ENCODE peak calls at places on chromosomes 13 and 19, in five cellular contexts. B is body of pancreas, I is adrenal gland, S is NB4, K is suprapubic skin. W is an unnamed sample.

GRCh38 chr19:45152504-45153338 is 8.1 kb downstream of the NKPD1 start:
- DNase-seq in B (peak), I (peak), S (no peak), K (no peak), W (no peak)

GRCh38 chr13:110883539-110883938 is 31.3 kb downstream of the ANKRD10 start:
- DNase-seq in B (no peak), I (no peak), S (no peak), K (no peak), W (no peak)

GRCh38 chr13:20461860-20462532 is 63.7 kb downstream of the CRYL1 start:
- DNase-seq in B (no peak), I (no peak), S (peak), K (no peak), W (no peak)

GRCh38 chr19:13492128-13492527 is 14.2 kb downstream of the CACNA1A start:
- DNase-seq in B (no peak), I (no peak), S (no peak), K (no peak), W (peak)

GRCh38 chr19:35073516-35073915 is 32.0 kb downstream of the HPN start:
- DNase-seq in B (no peak), I (no peak), S (no peak), K (no peak), W (no peak)

GRCh38 chr19:47258434-47258833 is 2.1 kb downstream of the CCDC9 start:
- DNase-seq in B (no peak), I (no peak), S (no peak), K (no peak), W (no peak)

GRCh38 chr19:8510589-8511115 is 3.3 kb downstream of the ZNF414 start:
- DNase-seq in B (no peak), I (no peak), S (no peak), K (no peak), W (no peak)

GRCh38 chr13:33547035-33547434 is 261.5 kb upstream of the STARD13 start:
- DNase-seq in B (no peak), I (no peak), S (no peak), K (no peak), W (no peak)

GRCh38 chr13:43232866-43233265 is 209.5 kb downstream of the DNAJC15 start:
- DNase-seq in B (peak), I (no peak), S (no peak), K (no peak), W (no peak)

GRCh38 chr19:17479325-17479791 is 9.0 kb downstream of the SLC27A1 start:
- DNase-seq in B (no peak), I (no peak), S (peak), K (no peak), W (peak)

GRCh38 chr19:38617764-38618589 is at the start of gene MAP4K1:
- DNase-seq in B (peak), I (peak), S (peak), K (no peak), W (no peak)

GRCh38 chr19:38619361-38620174 is 580 bp downstream of the EIF3K start:
- DNase-seq in B (no peak), I (no peak), S (no peak), K (no peak), W (no peak)

GRCh38 chr19:38616265-38616664 is 1.5 kb downstream of the MAP4K1 start:
- DNase-seq in B (no peak), I (no peak), S (no peak), K (no peak), W (no peak)

GRCh38 chr19:38617283-38617763 is 430 bp downstream of the MAP4K1 start:
- DNase-seq in B (no peak), I (no peak), S (peak), K (no peak), W (no peak)

GRCh38 chr19:38618590-38619360 is at the start of gene EIF3K:
- DNase-seq in B (peak), I (peak), S (peak), K (peak), W (peak)
- TF ChIP-seq POLR2A in B (peak), I (peak), S (peak), K (peak), W (peak)

DNA sequence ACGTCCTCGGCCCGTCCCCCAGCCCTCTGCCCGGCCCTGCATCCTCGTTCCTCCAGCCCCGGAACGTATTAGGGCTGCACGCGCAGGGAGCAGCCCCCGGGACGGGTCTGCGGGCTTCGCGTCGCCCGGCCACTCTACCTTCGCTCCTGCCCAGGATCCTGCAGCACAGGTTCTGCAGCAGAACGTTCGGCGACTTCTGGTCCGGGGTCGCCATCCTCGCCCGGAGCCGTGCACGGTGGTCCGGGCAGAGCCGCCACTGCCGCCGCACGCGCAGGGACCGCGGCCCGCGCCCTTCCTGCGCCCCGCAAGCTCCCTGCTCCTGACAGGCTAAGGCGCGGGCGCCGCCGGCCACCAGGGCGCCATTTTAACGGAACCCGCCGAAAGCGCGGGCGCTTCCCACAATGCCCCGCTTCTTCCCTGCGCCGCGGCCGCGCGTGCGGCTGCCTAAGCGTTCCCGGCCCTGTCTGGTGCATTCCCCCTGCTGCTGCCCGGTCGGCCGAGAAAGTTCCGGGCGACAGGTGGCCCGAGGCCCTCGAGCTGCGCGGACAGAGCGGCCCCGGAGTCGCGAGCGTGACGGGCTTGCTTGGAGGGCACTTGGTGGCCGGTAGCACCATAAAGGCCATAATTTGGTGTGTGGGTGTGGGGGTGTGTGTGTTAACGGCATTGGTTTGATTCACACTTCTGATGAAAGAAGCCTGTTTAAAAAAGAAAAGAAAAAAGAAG is at the start of gene TUBGCP3:
- DNase-seq in B (peak), I (peak), S (peak), K (peak), W (peak)
- TF ChIP-seq POLR2A in B (peak), I (peak), S (peak), K (no peak), W (peak)

GRCh38 chr19:51904331-51905165 is at the start of gene ZNF649:
- DNase-seq in B (peak), I (peak), S (peak), K (peak), W (peak)
- TF ChIP-seq POLR2A in B (peak), I (peak), S (peak), K (no peak), W (no peak)

DNA sequence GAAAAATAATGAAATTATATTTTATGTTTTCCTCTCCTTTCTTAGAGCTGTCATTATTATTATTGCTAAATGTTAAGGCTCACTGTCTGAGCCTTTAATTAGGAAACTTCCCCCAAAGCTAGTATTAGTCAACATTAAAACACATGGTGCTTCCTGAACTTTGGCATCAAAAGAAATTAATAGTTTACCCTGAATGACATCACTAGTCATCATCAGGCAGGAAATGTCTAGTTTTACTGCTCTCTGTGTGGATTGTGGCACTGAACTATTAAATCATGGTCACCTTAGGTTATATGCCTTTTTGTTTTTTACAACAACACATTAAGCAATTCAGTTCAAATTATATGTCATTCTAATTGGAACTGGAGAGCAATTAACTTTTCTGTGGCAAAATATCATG is 595.5 kb downstream of the SLITRK1 start:
- DNase-seq in B (no peak), I (no peak), S (no peak), K (no peak), W (no peak)
- TF ChIP-seq POLR2A in B (no peak), I (no peak), S (no peak), K (no peak), W (no peak)

GRCh38 chr19:29813665-29814064 is 1.9 kb downstream of the CCNE1 start:
- DNase-seq in B (no peak), I (no peak), S (no peak), K (no peak), W (no peak)
- TF ChIP-seq POLR2A in B (no peak), I (no peak), S (no peak), K (no peak), W (no peak)

DNA sequence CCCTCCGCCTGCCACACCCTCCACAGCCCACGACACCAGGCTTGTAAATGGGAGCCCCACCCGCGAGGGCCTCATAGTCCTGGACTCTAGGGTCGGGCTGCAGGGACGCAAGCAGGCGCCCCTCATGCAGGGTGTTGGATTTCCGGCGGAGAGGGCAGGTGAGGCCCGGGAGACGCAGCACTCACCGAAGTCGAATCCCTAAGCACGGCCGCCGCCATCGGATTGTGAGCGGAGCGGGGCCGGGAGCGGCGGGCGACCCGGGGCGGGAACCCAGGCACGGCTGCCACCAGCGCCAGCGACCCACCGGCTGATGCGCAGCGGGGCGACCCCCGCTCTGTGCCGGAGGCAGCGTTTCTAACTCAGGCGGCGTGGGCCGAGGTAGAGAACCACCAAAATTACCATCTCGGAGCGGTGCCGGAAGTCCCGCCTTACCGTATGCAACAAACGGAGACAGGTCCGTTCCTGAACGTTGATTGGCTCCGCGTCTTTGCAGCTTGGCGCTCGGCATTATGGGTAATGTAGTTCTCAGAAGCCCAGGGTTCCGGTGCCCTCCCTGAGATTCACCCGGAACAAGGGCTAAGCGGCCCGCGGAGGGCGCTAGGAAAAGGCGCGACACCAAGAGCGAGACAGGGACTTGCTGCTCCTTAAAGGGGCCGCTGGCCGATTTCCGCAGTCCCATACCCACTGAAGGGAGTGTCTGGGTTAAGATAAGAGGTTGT is at the start of gene ZNF416:
- DNase-seq in B (peak), I (peak), S (peak), K (peak), W (peak)
- TF ChIP-seq POLR2A in B (peak), I (no peak), S (peak), K (no peak), W (peak)

DNA sequence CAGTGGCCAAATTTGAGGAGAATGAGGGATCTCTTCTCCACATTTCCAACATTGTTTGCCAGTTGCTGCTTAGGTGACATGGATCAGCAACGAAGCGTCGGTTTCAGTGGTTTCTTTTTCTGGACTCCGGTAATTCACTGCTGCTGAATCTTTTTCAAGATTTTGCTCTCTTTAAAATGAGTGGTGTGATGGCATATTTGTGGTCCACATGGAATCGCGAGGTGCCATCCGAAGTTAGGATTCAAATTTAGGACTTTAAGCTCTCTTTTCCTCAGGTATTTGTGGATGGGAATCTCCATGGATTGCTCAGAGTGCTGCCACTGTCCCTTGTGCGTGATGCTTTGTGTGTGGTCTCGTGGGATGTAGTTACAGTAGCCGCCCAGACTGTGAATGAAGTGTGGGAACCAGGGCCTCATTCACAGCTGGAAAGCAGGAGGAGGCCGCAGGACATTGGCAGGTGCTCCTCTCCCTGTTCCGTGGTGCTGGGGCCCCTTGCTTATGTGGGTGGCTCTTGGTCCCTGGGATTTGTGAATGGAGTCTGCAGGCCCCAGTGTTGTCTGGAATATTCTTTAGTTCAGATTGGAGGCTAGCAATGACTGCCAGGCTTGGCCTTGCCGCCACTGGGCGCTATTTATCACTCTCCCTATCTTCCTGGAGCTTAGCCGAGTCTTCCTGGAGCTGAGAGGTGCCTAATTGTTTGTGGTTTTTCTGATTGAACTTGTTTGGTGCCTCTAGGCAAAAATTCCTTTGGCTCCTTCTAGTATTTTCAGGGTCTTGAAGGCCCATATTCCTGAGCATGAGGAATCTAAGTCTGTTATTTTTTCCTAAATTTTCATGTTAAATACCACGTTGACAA is 1.5 kb downstream of the ILF3 start:
- DNase-seq in B (peak), I (no peak), S (peak), K (no peak), W (no peak)
- TF ChIP-seq POLR2A in B (peak), I (peak), S (no peak), K (no peak), W (no peak)

W was measured in H54.